ENCODE peak calls at places on chromosomes 3 and 15, in nine cellular contexts. W is GM23248; C is MG63; E is CD8-positive, alpha-beta memory T cell; Y is H9; K is GM06990; U is effector memory CD4-positive, alpha-beta T cell; L is bronchial epithelial cell; O is right lobe of liver. I is an unnamed sample.

GRCh38 chr3:112966633-112967032 is 8.3 kb downstream of the CD200R1 start:
- DNase-seq in W (no peak), C (no peak), E (no peak), Y (no peak), K (no peak), U (no peak), L (no peak), O (no peak), I (no peak)

GRCh38 chr15:68637755-68638405 is 59.1 kb downstream of the CORO2B start:
- DNase-seq in W (peak; percentile 55), C (peak; percentile 98), E (no peak), Y (no peak), K (no peak), U (no peak), L (no peak), O (no peak), I (peak; percentile 52)

GRCh38 chr3:194285024-194285858 is 65.9 kb downstream of the CPN2 start:
- DNase-seq in W (peak; percentile 70), C (peak; percentile 75), E (no peak), Y (no peak), K (no peak), U (no peak), L (peak; percentile 69), O (no peak), I (no peak)

GRCh38 chr3:55544219-55544618 is 57.1 kb upstream of the WNT5A start:
- DNase-seq in W (no peak), C (no peak), E (no peak), Y (no peak), K (no peak), U (no peak), L (no peak), O (no peak), I (no peak)

GRCh38 chr15:62782100-62782791 is 260.3 kb upstream of the TPM1 start:
- DNase-seq in W (peak; percentile 86), C (peak; percentile 56), E (no peak), Y (peak; percentile 62), K (no peak), U (no peak), L (peak; percentile 80), O (peak; percentile 53), I (peak; percentile 59)

GRCh38 chr15:40069178-40070165 is 30.5 kb upstream of the SRP14 start:
- DNase-seq in W (peak; percentile 87), C (peak; percentile 98), E (no peak), Y (peak; percentile 71), K (peak; percentile 84), U (no peak), L (no peak), O (peak; percentile 96), I (peak; percentile 95)

GRCh38 chr3:48280883-48281282 is 40.0 kb downstream of the ZNF589 start:
- DNase-seq in W (no peak), C (no peak), E (no peak), Y (no peak), K (no peak), U (no peak), L (no peak), O (no peak), I (no peak)

GRCh38 chr3:9014189-9014588 is 50.9 kb upstream of the RAD18 start:
- DNase-seq in W (peak; percentile 35), C (no peak), E (no peak), Y (no peak), K (no peak), U (no peak), L (peak; percentile 7), O (no peak), I (no peak)

DNA sequence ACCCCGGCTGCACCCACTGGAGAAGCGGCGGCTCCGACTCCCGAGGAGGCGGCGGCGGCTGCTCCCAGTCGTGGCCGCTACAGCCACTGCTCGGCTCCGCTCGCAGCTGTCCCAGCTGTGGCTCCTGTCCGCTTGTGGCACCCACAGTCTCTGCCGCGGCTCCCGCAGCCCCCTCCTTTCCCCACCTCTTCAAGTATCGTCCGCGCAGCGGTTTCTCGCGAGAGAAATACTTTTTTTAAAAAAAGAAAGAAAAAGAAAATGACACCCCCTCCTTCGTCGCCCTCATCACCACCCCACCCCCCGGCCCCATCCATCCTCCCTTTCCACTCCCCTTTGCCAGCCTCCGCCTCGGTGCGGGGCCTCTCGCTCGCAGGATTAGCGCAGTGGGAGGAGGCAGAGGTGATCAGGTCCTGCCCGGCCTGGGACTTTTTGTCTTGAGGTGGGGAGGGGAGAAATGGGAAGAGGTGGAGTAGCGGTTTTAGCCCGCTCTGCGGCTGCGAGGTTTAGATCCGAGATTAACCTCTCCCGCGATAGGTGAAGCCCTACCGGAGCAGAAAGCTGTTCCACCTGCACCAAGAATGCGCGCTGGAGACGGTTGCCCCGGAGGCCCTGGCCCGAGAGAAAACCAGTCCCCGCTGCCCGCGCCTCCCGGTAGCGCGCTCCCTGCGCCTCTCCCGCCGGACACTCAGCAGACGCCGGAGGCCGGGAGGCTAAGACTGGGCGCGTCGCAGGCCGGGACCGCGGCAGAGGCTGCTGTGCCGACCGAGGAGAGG is at the start of gene FBN1:
- DNase-seq in W (peak; percentile 95), C (peak; percentile 95), E (no peak), Y (peak; percentile 77), K (peak; percentile 74), U (no peak), L (no peak), O (peak; percentile 48), I (peak; percentile 47)
- H3K27me3 ChIP-seq in W (no peaks in the 10 kb centered on the region), C (no peaks in the 10 kb centered on the region), E (peaks cover 3% of the 10 kb centered on the region), Y (peaks cover 12% of the 10 kb centered on the region), K (no peaks in the 10 kb centered on the region), U (no peaks in the 10 kb centered on the region), L (peaks cover 7% of the 10 kb centered on the region), O (peaks cover 3% of the 10 kb centered on the region), I (peaks cover 19% of the 10 kb centered on the region)

GRCh38 chr3:183868804-183869203 is 15.9 kb downstream of the PARL start:
- DNase-seq in W (no peak), C (no peak), E (no peak), Y (no peak), K (no peak), U (no peak), L (no peak), O (no peak), I (no peak)
- H3K27me3 ChIP-seq in W (no peaks in the 10 kb centered on the region), C (no peaks in the 10 kb centered on the region), E (no peaks in the 10 kb centered on the region), Y (no peaks in the 10 kb centered on the region), K (no peaks in the 10 kb centered on the region), U (no peaks in the 10 kb centered on the region), L (no peaks in the 10 kb centered on the region), O (no peaks in the 10 kb centered on the region), I (no peaks in the 10 kb centered on the region)

DNA sequence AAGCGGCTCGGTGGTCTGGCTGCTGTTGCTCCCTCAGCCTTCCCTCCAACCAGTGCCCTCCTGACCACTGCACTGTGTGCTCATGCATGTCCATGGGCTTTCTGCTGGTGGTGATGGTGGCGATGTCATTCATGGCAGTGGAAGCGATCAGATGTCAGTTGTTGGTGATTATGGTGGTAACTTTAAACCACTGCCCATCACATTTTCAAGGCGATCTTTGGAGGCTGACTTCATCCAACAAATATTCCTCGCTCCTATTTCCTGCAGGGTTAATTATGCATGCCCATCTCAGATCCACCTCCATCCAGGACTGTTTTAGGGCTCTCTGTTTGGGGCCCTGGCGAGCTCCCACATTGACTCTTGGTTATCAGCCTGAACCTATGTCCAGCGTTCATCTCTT is 13.4 kb upstream of the HCN4 start:
- DNase-seq in W (no peak), C (no peak), E (no peak), Y (no peak), K (no peak), U (no peak), L (no peak), O (no peak), I (no peak)
- H3K27me3 ChIP-seq in W (peaks cover 23% of the 10 kb centered on the region), C (no peaks in the 10 kb centered on the region), E (peaks cover 4% of the 10 kb centered on the region), Y (no peaks in the 10 kb centered on the region), K (no peaks in the 10 kb centered on the region), U (no peaks in the 10 kb centered on the region), L (no peaks in the 10 kb centered on the region), O (no peaks in the 10 kb centered on the region), I (no peaks in the 10 kb centered on the region)

DNA sequence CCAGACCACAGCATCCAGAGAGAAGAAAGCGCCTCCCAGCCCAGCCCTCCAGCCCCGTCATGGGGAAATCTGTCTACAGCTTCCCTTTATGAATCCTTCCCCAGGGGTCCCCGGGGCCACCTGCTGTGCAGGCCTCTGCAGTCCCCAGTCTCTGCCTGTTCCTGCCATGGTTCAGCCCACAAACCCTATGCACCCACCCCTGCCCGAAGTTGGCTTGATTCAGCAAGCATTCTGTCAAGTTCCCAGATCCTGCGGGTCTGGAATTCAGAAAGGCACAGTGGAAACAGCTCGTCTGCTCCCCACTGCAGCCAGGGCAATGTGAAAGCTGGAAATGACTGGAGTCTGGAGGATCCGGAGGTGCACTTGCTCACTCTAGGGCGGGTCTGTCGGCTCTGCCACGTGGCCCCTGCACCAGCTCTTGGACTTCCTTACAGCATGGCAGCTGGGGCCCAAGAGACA is 2.9 kb upstream of the OCA2 start:
- DNase-seq in W (no peak), C (no peak), E (no peak), Y (peak; percentile 26), K (no peak), U (no peak), L (no peak), O (no peak), I (no peak)
- H3K27me3 ChIP-seq in W (peaks cover 29% of the 10 kb centered on the region), C (no peaks in the 10 kb centered on the region), E (peaks cover 32% of the 10 kb centered on the region), Y (peaks cover 46% of the 10 kb centered on the region), K (peaks cover 1% of the 10 kb centered on the region), U (peaks cover 10% of the 10 kb centered on the region), L (peaks cover 9% of the 10 kb centered on the region), O (peaks cover 23% of the 10 kb centered on the region), I (peaks cover 35% of the 10 kb centered on the region)

GRCh38 chr3:40657623-40658022 is 132.9 kb downstream of the ZNF621 start:
- DNase-seq in W (no peak), C (no peak), E (no peak), Y (no peak), K (no peak), U (no peak), L (no peak), O (no peak), I (no peak)
- H3K27me3 ChIP-seq in W (no peaks in the 10 kb centered on the region), C (no peaks in the 10 kb centered on the region), E (no peaks in the 10 kb centered on the region), Y (no peaks in the 10 kb centered on the region), K (no peaks in the 10 kb centered on the region), U (no peaks in the 10 kb centered on the region), L (peaks cover 2% of the 10 kb centered on the region), O (no peaks in the 10 kb centered on the region), I (no peaks in the 10 kb centered on the region)

GRCh38 chr15:34794590-34795206 is 651 bp downstream of the ACTC1 start:
- DNase-seq in W (no peak), C (no peak), E (no peak), Y (peak; percentile 33), K (no peak), U (no peak), L (no peak), O (no peak), I (no peak)
- H3K27me3 ChIP-seq in W (no peaks in the 10 kb centered on the region), C (no peaks in the 10 kb centered on the region), E (no peaks in the 10 kb centered on the region), Y (no peaks in the 10 kb centered on the region), K (peaks cover 4% of the 10 kb centered on the region), U (peaks cover 17% of the 10 kb centered on the region), L (peaks cover 33% of the 10 kb centered on the region), O (peaks cover 15% of the 10 kb centered on the region), I (peaks cover 15% of the 10 kb centered on the region)

I was measured in colonic mucosa.